ENCODE peak calls at places on chromosomes 12 and 14, in five cellular contexts. J is stomach, Z is H1, L is suprapubic skin, I is K562. Q is an unnamed sample.

GRCh38 chr12:4771172-4771959 is 51.2 kb downstream of the GALNT8 start:
- DNase-seq in I (no peak), J (no peak), L (no peak), Z (no peak), Q (no peak)

GRCh38 chr12:92553389-92553788 is 149.4 kb upstream of the PLEKHG7 start:
- DNase-seq in Z (no peak), J (peak), I (no peak), L (peak), Q (no peak)

GRCh38 chr12:89709994-89710872 is 1.6 kb upstream of the ATP2B1 start:
- DNase-seq in Z (no peak), J (peak), I (no peak), L (peak), Q (peak)

GRCh38 chr12:119940881-119941280 is 48.2 kb upstream of the BICDL1 start:
- DNase-seq in Z (peak), L (no peak), J (no peak), I (no peak), Q (no peak)

GRCh38 chr12:53989227-53990113 is 4.5 kb downstream of the HOXC10 start:
- DNase-seq in L (no peak), J (no peak), Z (no peak), I (no peak), Q (no peak)

GRCh38 chr14:41766772-41767171 is 160.1 kb downstream of the LRFN5 start:
- DNase-seq in I (no peak), L (no peak), Z (no peak), J (no peak), Q (no peak)

GRCh38 chr14:64707661-64708060 is 3.4 kb downstream of the PLEKHG3 start:
- DNase-seq in J (no peak), L (peak), Z (no peak), I (no peak), Q (peak)

GRCh38 chr12:123134265-123134664 is 16.6 kb downstream of the PITPNM2 start:
- DNase-seq in J (no peak), L (no peak), Z (no peak), I (no peak), Q (no peak)

GRCh38 chr14:95163666-95164065 is 6.3 kb upstream of the DICER1 start:
- DNase-seq in J (no peak), I (no peak), Z (no peak), L (no peak), Q (no peak)

GRCh38 chr14:63504628-63505027 is 38.5 kb downstream of the PPP2R5E start:
- DNase-seq in L (no peak), I (no peak), J (no peak), Z (no peak), Q (no peak)

DNA sequence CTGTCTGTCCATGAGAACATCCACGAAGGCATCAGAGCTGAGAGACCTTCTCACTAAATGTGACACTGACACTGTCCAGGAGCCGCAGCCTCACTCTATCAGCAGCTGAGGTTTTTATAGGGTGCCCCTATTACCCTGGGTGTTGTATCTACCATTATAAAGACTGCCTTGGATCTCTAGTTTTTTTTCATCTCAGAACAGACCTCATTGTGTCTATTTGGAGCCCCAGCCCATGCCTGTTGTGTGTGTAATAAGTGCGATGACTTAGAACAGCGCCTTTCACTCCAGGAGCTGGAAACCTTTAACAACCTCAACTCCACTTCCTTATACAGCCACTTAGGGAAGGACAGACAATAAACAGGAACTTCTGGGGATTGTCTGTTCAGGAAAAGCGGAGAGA is 420.4 kb downstream of the RAD51B start:
- DNase-seq in I (no peak), Z (no peak), J (no peak), L (no peak), Q (peak)
- TF ChIP-seq EP300 in I (no peak), Z (no peak), J (no peak), L (no peak), Q (no peak)

GRCh38 chr14:21086908-21087293 is 11.6 kb downstream of the ZNF219 start:
- DNase-seq in L (peak), Z (no peak), J (no peak), I (no peak), Q (no peak)

GRCh38 chr14:21087294-21088091 is 11.0 kb downstream of the ZNF219 start:
- DNase-seq in L (no peak), Z (no peak), J (no peak), I (no peak), Q (no peak)

GRCh38 chr14:21084396-21084795 is 14.1 kb downstream of the ZNF219 start:
- DNase-seq in Z (no peak), J (no peak), I (no peak), L (no peak), Q (no peak)

GRCh38 chr14:21083565-21084325 is 13.6 kb downstream of the ARHGEF40 start:
- DNase-seq in I (no peak), Z (no peak), L (no peak), J (no peak), Q (no peak)

GRCh38 chr14:21084988-21085853 is 13.2 kb downstream of the ZNF219 start:
- DNase-seq in L (no peak), I (no peak), Z (no peak), J (peak), Q (no peak)
- TF ChIP-seq POLR2AphosphoS5 in L (no peak), I (no peak), Z (no peak), J (peak), Q (no peak)

DNA sequence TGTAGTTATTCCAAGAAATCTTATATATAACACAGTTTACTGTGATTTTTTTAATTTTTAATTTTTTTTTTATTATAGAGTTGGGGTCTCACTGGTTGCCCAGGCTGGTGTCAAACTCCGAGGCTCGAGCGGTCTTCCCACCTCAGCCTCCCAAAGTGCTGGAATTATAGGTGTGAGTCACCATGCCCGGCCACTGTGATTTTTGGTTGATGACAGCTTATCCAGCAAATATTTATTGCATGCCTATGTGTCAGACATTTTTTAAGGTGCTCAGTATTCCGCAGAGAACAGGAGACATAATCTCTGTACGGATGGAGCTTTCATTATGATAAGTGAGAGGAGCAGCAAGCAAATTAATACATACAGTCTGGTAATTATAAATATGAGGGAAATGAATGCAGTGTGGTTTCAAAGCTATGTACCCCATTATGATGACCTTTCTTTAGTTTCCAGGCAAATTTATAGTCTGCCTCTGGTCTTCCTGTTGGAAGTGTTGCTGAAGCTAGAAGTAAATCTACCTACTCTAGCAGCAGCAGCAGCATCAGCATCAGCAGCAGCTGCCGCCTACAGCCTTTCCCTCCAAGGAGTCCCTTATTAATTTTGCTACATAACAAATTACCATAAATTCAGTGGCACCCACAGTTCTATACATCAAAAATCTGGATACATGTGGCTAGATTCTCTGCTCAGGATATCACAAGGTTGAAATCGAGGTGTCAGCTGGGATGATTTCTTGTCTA is 32.3 kb downstream of the FRS2 start:
- DNase-seq in J (no peak), I (no peak), L (no peak), Z (no peak), Q (no peak)
- H3K27ac ChIP-seq in J (no peak), I (no peak), L (no peak), Z (no peak), Q (no peak)

GRCh38 chr12:98224584-98225221 is 290.7 kb upstream of the TMPO start:
- DNase-seq in J (no peak), I (no peak), Z (no peak), L (no peak), Q (no peak)
- TF ChIP-seq EP300 in J (no peak), I (no peak), Z (no peak), L (no peak), Q (no peak)

DNA sequence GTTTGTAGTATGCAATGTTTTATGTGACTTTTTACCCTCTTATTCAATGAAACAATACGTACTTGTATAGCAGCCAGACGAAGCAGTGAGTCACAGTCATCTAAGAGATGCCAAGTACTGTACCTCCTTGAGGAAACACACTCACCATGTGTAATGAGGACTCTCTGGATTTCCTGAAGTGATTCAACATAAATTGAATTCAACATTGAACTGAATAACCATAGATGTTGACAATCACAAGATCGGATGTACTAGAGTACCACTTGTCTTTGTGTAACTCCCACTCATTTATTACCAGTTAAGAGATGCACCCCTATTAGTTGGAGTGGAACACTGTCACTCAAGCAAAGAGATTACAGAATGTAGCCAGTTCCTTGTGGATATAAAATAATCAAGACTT is 175.2 kb upstream of the HMGA2 start:
- DNase-seq in I (no peak), J (no peak), L (no peak), Z (no peak), Q (peak)
- TF ChIP-seq POLR2AphosphoS5 in I (no peak), J (peak), L (peak), Z (no peak), Q (no peak)

GRCh38 chr12:95614384-95614982 is 63.2 kb upstream of the USP44 start:
- DNase-seq in Z (no peak), I (no peak), L (no peak), J (no peak), Q (no peak)

GRCh38 chr12:95608252-95609033 is 57.2 kb upstream of the USP44 start:
- DNase-seq in Z (peak), L (peak), I (no peak), J (peak), Q (no peak)

GRCh38 chr12:95613021-95613420 is 61.7 kb upstream of the USP44 start:
- DNase-seq in L (no peak), Z (no peak), I (no peak), J (no peak), Q (no peak)

GRCh38 chr12:95615735-95616134 is 64.5 kb upstream of the USP44 start:
- DNase-seq in L (no peak), Z (no peak), I (no peak), J (no peak), Q (no peak)

GRCh38 chr12:95611676-95612309 is 60.5 kb upstream of the USP44 start:
- DNase-seq in I (no peak), J (no peak), L (no peak), Z (no peak), Q (no peak)
- H3K27ac ChIP-seq in I (no peak), J (peak), L (no peak), Z (peak), Q (no peak)

GRCh38 chr14:68089146-68089715 is 269.7 kb downstream of the RAD51B start:
- DNase-seq in L (no peak), Z (no peak), J (no peak), I (no peak), Q (no peak)
- TF ChIP-seq EP300 in L (no peak), Z (no peak), J (no peak), I (no peak), Q (no peak)

Q was measured in transverse colon.